ENCODE peak calls at places on chromosomes 1 and 21, in nine cellular contexts. V, Y, G, Q, L, D, N, W and O are unnamed samples.

GRCh38 chr1:152517237-152517811 is 3.0 kb downstream of the CRCT1 start:
- DNase-seq in V (no peak), Y (no peak), G (no peak), Q (no peak), L (no peak), D (no peak), N (peak), W (no peak), O (no peak)

GRCh38 chr1:55443175-55443933 is 228.2 kb upstream of the USP24 start:
- DNase-seq in V (peak), Y (peak), G (peak), Q (peak), L (no peak), D (peak), N (peak), W (no peak), O (no peak)

GRCh38 chr1:245622332-245623014 is 467.7 kb downstream of the KIF26B start:
- DNase-seq in V (no peak), Y (no peak), G (no peak), Q (no peak), L (no peak), D (no peak), N (no peak), W (no peak), O (no peak)

GRCh38 chr1:209455133-209455532 is 128.4 kb upstream of the CAMK1G start:
- DNase-seq in V (no peak), Y (no peak), G (no peak), Q (no peak), L (no peak), D (no peak), N (peak), W (no peak), O (no peak)

GRCh38 chr1:243501002-243501401 is 245.2 kb downstream of the SDCCAG8 start:
- DNase-seq in V (no peak), Y (no peak), G (peak), Q (peak), L (no peak), D (no peak), N (peak), W (no peak), O (no peak)

GRCh38 chr1:112716133-112716720 is 1.1 kb upstream of the PPM1J start:
- DNase-seq in V (peak), Y (peak), G (peak), Q (peak), L (peak), D (peak), N (peak), W (peak), O (peak)

GRCh38 chr1:42167611-42168396 is 3.3 kb upstream of the GUCA2A start:
- DNase-seq in V (no peak), Y (no peak), G (no peak), Q (no peak), L (no peak), D (no peak), N (no peak), W (no peak), O (no peak)

GRCh38 chr1:151327903-151328674 is 873 bp upstream of the PI4KB start:
- DNase-seq in V (no peak), Y (no peak), G (no peak), Q (no peak), L (no peak), D (no peak), N (no peak), W (no peak), O (no peak)

GRCh38 chr1:219907772-219908070 is 20.6 kb downstream of the SLC30A10 start:
- DNase-seq in V (no peak), Y (no peak), G (no peak), Q (no peak), L (no peak), D (no peak), N (no peak), W (no peak), O (no peak)

GRCh38 chr1:203625623-203626189 is 926 bp upstream of the ATP2B4 start:
- DNase-seq in V (no peak), Y (no peak), G (peak), Q (peak), L (peak), D (peak), N (peak), W (peak), O (no peak)

GRCh38 chr1:20405893-20406604 is 80.0 kb downstream of the CAMK2N1 start:
- DNase-seq in V (no peak), Y (no peak), G (peak), Q (peak), L (no peak), D (no peak), N (peak), W (no peak), O (no peak)

GRCh38 chr1:167744901-167745300 is 23.1 kb downstream of the MPZL1 start:
- DNase-seq in V (no peak), Y (no peak), G (no peak), Q (no peak), L (no peak), D (no peak), N (no peak), W (no peak), O (no peak)

DNA sequence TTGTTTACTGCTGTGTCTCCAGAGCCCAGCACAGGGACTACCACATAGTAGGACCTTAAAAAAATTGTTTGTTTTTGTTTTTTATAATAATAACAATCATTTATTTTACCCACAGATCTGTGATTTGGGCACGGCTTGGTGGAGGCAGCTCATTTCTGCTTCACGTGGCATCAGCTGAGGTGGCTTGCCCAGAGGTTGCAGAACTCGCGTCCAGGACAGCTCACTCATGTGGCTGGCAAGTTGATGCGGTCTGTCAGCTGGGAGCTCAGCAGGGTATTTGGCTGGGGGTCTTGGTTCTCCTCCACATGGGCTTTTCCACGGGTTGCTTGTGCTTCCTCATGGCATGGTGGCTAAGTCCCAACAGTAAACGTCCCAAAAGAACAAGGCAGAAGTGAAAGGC is 2.9 kb upstream of the SYNC start:
- DNase-seq in V (no peak), Y (no peak), G (no peak), Q (no peak), L (no peak), D (no peak), N (no peak), W (no peak), O (peak)
- TF ChIP-seq CTCF in V (no peak), Y (no peak), G (no peak), Q (no peak), L (no peak), D (no peak), N (no peak), W (no peak), O (no peak)

DNA sequence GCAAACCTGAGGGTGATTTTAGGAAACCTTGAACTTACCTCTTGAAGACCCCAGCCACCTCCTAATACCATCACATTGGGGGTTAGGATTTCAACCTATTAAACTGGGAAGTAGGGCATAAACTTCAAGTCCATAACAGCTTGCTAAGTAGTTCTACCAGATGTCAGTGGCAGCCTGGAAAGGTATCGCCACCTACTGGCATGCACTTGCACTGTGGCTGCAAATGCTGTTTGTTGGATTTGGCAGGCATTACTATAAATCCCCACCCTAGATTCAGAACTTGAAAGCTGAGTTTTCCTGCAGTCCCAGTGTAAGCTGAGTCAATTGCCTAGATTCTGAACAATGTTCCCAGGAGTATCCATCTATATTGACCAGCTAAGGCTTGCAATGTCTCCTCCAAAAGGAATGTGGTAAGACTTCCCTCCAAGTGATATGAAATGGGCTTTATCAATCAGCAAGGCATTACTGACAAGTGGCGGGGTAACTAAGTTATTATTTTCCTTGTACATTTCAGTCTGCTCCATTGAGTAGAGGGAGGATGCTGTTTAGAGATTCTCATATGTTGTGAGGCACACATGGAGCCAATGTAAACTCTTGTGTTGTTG is 474.5 kb downstream of the PTPRC start:
- DNase-seq in V (no peak), Y (no peak), G (peak), Q (peak), L (peak), D (no peak), N (peak), W (peak), O (no peak)
- TF ChIP-seq CTCF in V (peak), Y (peak), G (peak), Q (peak), L (peak), D (no peak), N (peak), W (peak), O (peak)

DNA sequence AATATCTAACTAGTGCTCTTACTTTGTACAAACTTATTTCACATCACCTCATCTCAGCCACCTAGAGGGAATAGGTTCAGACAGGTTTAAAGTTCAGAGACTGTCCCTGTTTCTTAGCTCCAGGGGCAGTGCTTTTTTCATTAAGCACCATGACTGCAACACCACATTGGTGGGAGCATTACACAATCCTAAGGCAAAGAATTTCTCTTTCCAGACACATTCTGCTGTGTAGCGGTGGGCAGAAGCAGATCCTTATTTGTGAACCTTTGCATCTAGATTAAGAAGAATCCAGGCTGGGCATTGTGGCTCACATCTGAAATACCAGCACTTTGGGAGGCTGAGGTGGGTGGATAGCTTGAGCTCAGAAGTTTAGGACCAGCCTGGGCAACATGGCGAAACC is 16.1 kb downstream of the LCA5L start:
- DNase-seq in V (no peak), Y (no peak), G (no peak), Q (no peak), L (no peak), D (no peak), N (no peak), W (no peak), O (no peak)
- TF ChIP-seq CTCF in V (no peak), Y (no peak), G (no peak), Q (no peak), L (no peak), D (no peak), N (no peak), W (no peak), O (no peak)

GRCh38 chr1:193189442-193190095 is 3.2 kb upstream of the B3GALT2 start:
- DNase-seq in V (no peak), Y (no peak), G (no peak), Q (no peak), L (no peak), D (no peak), N (no peak), W (no peak), O (no peak)

GRCh38 chr1:193187114-193187513 is 701 bp upstream of the B3GALT2 start:
- DNase-seq in V (no peak), Y (no peak), G (no peak), Q (no peak), L (no peak), D (no peak), N (no peak), W (no peak), O (no peak)

GRCh38 chr1:193185861-193186714 is at the start of gene B3GALT2:
- DNase-seq in V (no peak), Y (no peak), G (peak), Q (peak), L (no peak), D (no peak), N (peak), W (no peak), O (no peak)

GRCh38 chr1:193192586-193192985 is 6.2 kb upstream of the B3GALT2 start:
- DNase-seq in V (no peak), Y (no peak), G (no peak), Q (no peak), L (no peak), D (no peak), N (no peak), W (no peak), O (no peak)

GRCh38 chr1:193190096-193190744 is 3.8 kb upstream of the B3GALT2 start:
- DNase-seq in V (no peak), Y (no peak), G (peak), Q (peak), L (no peak), D (no peak), N (peak), W (no peak), O (no peak)
- TF ChIP-seq CTCF in V (no peak), Y (no peak), G (peak), Q (peak), L (no peak), D (no peak), N (peak), W (no peak), O (no peak)